ENCODE peak calls at places on chromosomes 16 and 17, in six cellular contexts. B is omental fat pad, T is neural crest cell, F is GM20000, V is glutamatergic neuron, U is Caco-2. N is an unnamed sample.
A peak's percentile ranks its signal among the peaks of the same experiment; 100 is the strongest.

GRCh38 chr17:75848523-75849303 is 4.5 kb upstream of the UNC13D start:
- DNase-seq in F (peak; percentile 56), V (peak; percentile 86), T (peak; percentile 73), B (peak; percentile 93), U (peak; percentile 77), N (peak; percentile 93)

GRCh38 chr17:79165756-79166473 is 91.3 kb downstream of the ENGASE start:
- DNase-seq in U (no peak), T (no peak), V (no peak), B (no peak), F (no peak), N (no peak)

GRCh38 chr17:263271-263670 is 81.8 kb upstream of the DOC2B start:
- DNase-seq in F (no peak), V (no peak), B (no peak), U (no peak), T (no peak), N (no peak)

GRCh38 chr17:35978346-35978745 is 3.0 kb downstream of the CCL16 start:
- DNase-seq in V (no peak), T (no peak), F (no peak), U (no peak), B (no peak), N (no peak)

GRCh38 chr16:57140866-57141668 is 44.8 kb downstream of the PSME3IP1 start:
- DNase-seq in U (no peak), T (no peak), V (no peak), F (no peak), B (no peak), N (peak; percentile 10)

GRCh38 chr16:86362155-86362849 is 148.0 kb upstream of the FOXF1 start:
- DNase-seq in V (no peak), T (no peak), F (no peak), B (no peak), U (no peak), N (no peak)

GRCh38 chr17:74767111-74767516 is 9.0 kb downstream of the NAT9 start:
- DNase-seq in B (no peak), V (no peak), F (no peak), T (no peak), U (no peak), N (no peak)

GRCh38 chr17:76635659-76636360 is 7.7 kb downstream of the ST6GALNAC1 start:
- DNase-seq in T (no peak), B (no peak), F (no peak), U (no peak), V (no peak), N (no peak)

GRCh38 chr17:63714550-63715277 is 14.8 kb upstream of the LIMD2 start:
- DNase-seq in B (no peak), T (no peak), F (no peak), V (no peak), U (no peak), N (no peak)

GRCh38 chr17:27206447-27206846 is 87.5 kb upstream of the WSB1 start:
- DNase-seq in F (no peak), T (no peak), V (no peak), U (no peak), B (no peak), N (peak; percentile 37)

GRCh38 chr17:49815761-49816281 is 27.3 kb downstream of the KAT7 start:
- DNase-seq in B (no peak), V (no peak), F (no peak), U (no peak), T (no peak), N (no peak)

GRCh38 chr16:56851671-56852400 is 13.2 kb upstream of the SLC12A3 start:
- DNase-seq in U (no peak), F (no peak), B (no peak), T (no peak), V (no peak), N (no peak)

GRCh38 chr16:84970447-84971127 is 40.7 kb downstream of the ZDHHC7 start:
- DNase-seq in V (peak; percentile 77), U (peak; percentile 82), F (peak; percentile 82), T (peak; percentile 79), B (peak; percentile 61), N (peak; percentile 85)

GRCh38 chr17:6098466-6099180 is 28.4 kb downstream of the WSCD1 start:
- DNase-seq in T (no peak), B (no peak), U (no peak), V (no peak), F (no peak), N (no peak)

GRCh38 chr16:24883714-24884151 is 38.0 kb downstream of the SLC5A11 start:
- DNase-seq in B (no peak), F (no peak), U (no peak), V (no peak), T (no peak), N (no peak)

GRCh38 chr17:1931759-1932579 is 93.2 kb downstream of the RTN4RL1 start:
- DNase-seq in B (no peak), T (no peak), U (peak; percentile 64), V (no peak), F (no peak), N (no peak)

GRCh38 chr17:82310877-82311276 is 6.5 kb downstream of the CD7 start:
- DNase-seq in F (no peak), V (no peak), T (no peak), U (no peak), B (no peak), N (no peak)

GRCh38 chr17:58312021-58312630 is 16.5 kb downstream of the TSPOAP1 start:
- DNase-seq in F (no peak), B (peak; percentile 13), U (no peak), V (peak; percentile 15), T (no peak), N (no peak)

GRCh38 chr17:58311429-58311894 is 17.1 kb downstream of the TSPOAP1 start:
- DNase-seq in F (no peak), B (no peak), V (peak; percentile 8), T (no peak), U (no peak), N (no peak)

GRCh38 chr17:58314706-58315015 is 13.9 kb downstream of the TSPOAP1 start:
- DNase-seq in U (no peak), V (peak; percentile 1), F (no peak), T (no peak), B (no peak), N (no peak)

GRCh38 chr17:58313815-58314705 is 14.5 kb downstream of the TSPOAP1 start:
- DNase-seq in F (no peak), U (no peak), V (peak; percentile 2), T (no peak), B (peak; percentile 18), N (no peak)

GRCh38 chr17:58312824-58313223 is 15.8 kb downstream of the TSPOAP1 start:
- DNase-seq in U (no peak), V (no peak), B (no peak), T (no peak), F (no peak), N (no peak)
- TF ChIP-seq CTCF in U (no peak), V (no peak), B (no peak), T (no peak), F (no peak), N (no peak)

GRCh38 chr17:19397556-19398041 is 10.6 kb upstream of the MFAP4 start:
- DNase-seq in B (no peak), U (no peak), V (no peak), T (no peak), F (no peak), N (no peak)
- TF ChIP-seq CTCF in B (no peak), U (peak; percentile 18), V (no peak), T (no peak), F (peak; percentile 30), N (no peak)

GRCh38 chr17:29778936-29779811 is 150.9 kb downstream of the SSH2 start:
- DNase-seq in B (peak; percentile 77), U (peak; percentile 64), F (peak; percentile 76), V (peak; percentile 78), T (peak; percentile 68), N (peak; percentile 93)

GRCh38 chr17:29771561-29771960 is 148.8 kb upstream of the CORO6 start:
- DNase-seq in U (no peak), F (no peak), T (no peak), B (no peak), V (no peak), N (no peak)

GRCh38 chr17:29772981-29773380 is 150.3 kb upstream of the CORO6 start:
- DNase-seq in T (no peak), V (no peak), F (no peak), U (no peak), B (no peak), N (no peak)

GRCh38 chr17:29777663-29778062 is 152.4 kb downstream of the SSH2 start:
- DNase-seq in F (no peak), V (no peak), T (no peak), B (no peak), U (no peak), N (no peak)

DNA sequence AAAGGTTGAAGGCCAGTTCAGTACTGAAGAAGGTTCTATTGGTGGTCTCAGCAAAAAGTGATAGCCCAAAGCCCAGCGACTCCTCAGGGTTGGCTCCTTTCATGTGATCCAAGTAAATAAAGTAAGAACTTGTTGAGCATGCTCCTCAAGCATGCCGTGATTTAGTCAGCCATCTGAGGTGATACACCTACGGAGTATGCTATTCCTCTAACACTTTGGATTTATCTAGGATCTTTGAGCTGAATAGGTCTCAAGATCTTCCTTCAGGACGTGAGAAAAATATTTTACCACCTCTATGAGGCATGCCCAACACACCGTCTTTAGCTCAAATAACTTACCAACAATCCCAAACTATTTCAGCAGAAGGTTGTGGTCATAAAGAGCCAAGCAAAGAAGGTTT is 153.3 kb upstream of the CORO6 start:
- DNase-seq in B (no peak), V (no peak), U (no peak), F (no peak), T (no peak), N (no peak)
- TF ChIP-seq CTCF in B (no peak), V (no peak), U (no peak), F (no peak), T (no peak), N (no peak)

GRCh38 chr17:64778102-64778366 is 115.9 kb upstream of the SMURF2 start:
- DNase-seq in F (no peak), V (no peak), T (no peak), B (no peak), U (no peak), N (no peak)

GRCh38 chr17:64777413-64778101 is 115.5 kb upstream of the SMURF2 start:
- DNase-seq in B (no peak), V (no peak), T (no peak), U (no peak), F (peak; percentile 56), N (no peak)

GRCh38 chr17:64773836-64774761 is 112.0 kb upstream of the SMURF2 start:
- DNase-seq in F (peak; percentile 60), B (no peak), U (peak; percentile 97), T (no peak), V (no peak), N (no peak)

GRCh38 chr17:64774888-64775600 is 112.9 kb upstream of the SMURF2 start:
- DNase-seq in F (peak; percentile 11), U (no peak), B (no peak), T (no peak), V (no peak), N (no peak)

DNA sequence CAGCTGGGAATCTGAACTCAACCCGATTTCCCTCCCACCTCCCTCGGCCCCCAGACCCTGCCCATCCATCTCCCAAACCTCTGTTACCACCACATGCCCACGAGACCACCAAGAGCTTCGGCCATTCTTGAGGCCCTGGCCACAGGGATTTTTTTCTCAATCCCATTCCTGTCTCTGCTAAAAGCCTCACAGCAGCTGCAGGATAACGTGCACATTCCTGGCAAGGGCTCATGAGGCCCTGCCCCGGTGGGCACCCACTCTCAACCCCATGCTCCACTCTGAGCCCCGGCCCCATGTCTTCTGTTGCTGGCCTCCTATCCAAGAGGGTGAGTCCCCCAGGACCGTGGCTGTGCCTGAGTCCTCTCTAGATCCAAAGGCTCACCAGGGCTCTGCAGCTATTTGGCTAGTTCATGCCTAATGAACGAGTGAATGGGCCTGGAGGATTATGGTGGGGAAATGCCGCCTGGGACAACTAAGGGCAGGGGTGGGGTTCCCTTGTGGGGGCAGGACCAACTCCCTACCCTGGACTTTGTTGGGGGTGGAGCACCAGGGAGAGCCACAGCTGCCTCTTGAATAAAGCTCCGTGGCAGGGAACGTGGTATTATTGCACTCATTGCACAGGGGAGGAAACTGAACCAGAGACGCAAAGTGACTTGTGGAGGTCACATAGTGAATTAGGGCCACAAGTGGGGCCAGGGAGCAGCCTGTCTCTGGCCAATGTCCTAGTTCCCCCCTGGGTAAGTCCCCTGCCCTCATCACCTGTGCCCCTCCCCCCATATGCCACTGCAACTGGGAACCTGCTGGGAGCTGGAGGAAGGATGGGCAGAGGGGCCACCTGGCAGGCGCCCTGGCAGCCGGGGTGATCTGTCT is 113.8 kb upstream of the SMURF2 start:
- DNase-seq in T (no peak), V (no peak), F (no peak), U (no peak), B (no peak), N (no peak)
- TF ChIP-seq CTCF in T (no peak), V (no peak), F (no peak), U (no peak), B (no peak), N (no peak)

N was measured in activated CD8-positive, alpha-beta T cell treated with anti-CD3 and anti-CD28 coated beads for 36 hours.